ENCODE peak calls at places on chromosomes 3 and 15, in nine cellular contexts. I, F, W, O, M, H, U, Y and X are unnamed samples.

GRCh38 chr3:197561926-197562325 is 6.2 kb upstream of the BDH1 start:
- DNase-seq in I (no peak), F (no peak), W (no peak), O (no peak), M (no peak), H (no peak), U (no peak), Y (no peak), X (no peak)

GRCh38 chr3:23455084-23455483 is 252.0 kb downstream of the UBE2E2 start:
- DNase-seq in I (peak), F (no peak), W (peak), O (no peak), M (peak), H (no peak), U (no peak), Y (no peak), X (peak)

GRCh38 chr3:14785207-14786155 is 33.3 kb upstream of the FGD5 start:
- DNase-seq in I (no peak), F (no peak), W (no peak), O (no peak), M (no peak), H (no peak), U (no peak), Y (peak), X (no peak)

GRCh38 chr3:29333520-29333919 is 52.6 kb downstream of the RBMS3 start:
- DNase-seq in I (peak), F (no peak), W (no peak), O (no peak), M (peak), H (no peak), U (no peak), Y (no peak), X (no peak)

GRCh38 chr3:11136871-11137626 is 17.2 kb upstream of the HRH1 start:
- DNase-seq in I (peak), F (peak), W (peak), O (peak), M (peak), H (no peak), U (peak), Y (peak), X (peak)

GRCh38 chr15:77138167-77138522 is 67.2 kb upstream of the TSPAN3 start:
- DNase-seq in I (peak), F (no peak), W (no peak), O (no peak), M (peak), H (no peak), U (no peak), Y (no peak), X (no peak)

GRCh38 chr3:66812126-66812525 is 186.0 kb upstream of the KBTBD8 start:
- DNase-seq in I (peak), F (no peak), W (peak), O (no peak), M (peak), H (peak), U (no peak), Y (no peak), X (peak)

GRCh38 chr15:25180606-25181289 is 226.0 kb downstream of the SNRPN start:
- DNase-seq in I (no peak), F (no peak), W (no peak), O (peak), M (no peak), H (no peak), U (peak), Y (no peak), X (no peak)

GRCh38 chr15:40240619-40241304 is 1.9 kb downstream of the PAK6 start:
- DNase-seq in I (no peak), F (no peak), W (no peak), O (no peak), M (peak), H (no peak), U (peak), Y (peak), X (no peak)

GRCh38 chr3:13018039-13018431 is 55.2 kb downstream of the IQSEC1 start:
- DNase-seq in I (no peak), F (no peak), W (no peak), O (peak), M (no peak), H (no peak), U (no peak), Y (peak), X (no peak)

GRCh38 chr15:69663982-69664381 is 211.4 kb downstream of the RPLP1 start:
- DNase-seq in I (no peak), F (no peak), W (no peak), O (no peak), M (no peak), H (no peak), U (no peak), Y (no peak), X (no peak)

GRCh38 chr15:86903642-86904421 is 824.2 kb downstream of the AGBL1 start:
- DNase-seq in I (no peak), F (no peak), W (no peak), O (no peak), M (no peak), H (no peak), U (no peak), Y (no peak), X (no peak)

GRCh38 chr3:177201707-177202397 is 4.6 kb upstream of the TBL1XR1 start:
- DNase-seq in I (no peak), F (no peak), W (peak), O (no peak), M (peak), H (peak), U (no peak), Y (no peak), X (peak)

GRCh38 chr3:38662544-38662943 is 13.1 kb upstream of the SCN5A start:
- DNase-seq in I (peak), F (no peak), W (peak), O (no peak), M (peak), H (peak), U (no peak), Y (no peak), X (peak)

GRCh38 chr3:61892881-61893280 is 331.5 kb downstream of the PTPRG start:
- DNase-seq in I (no peak), F (no peak), W (no peak), O (no peak), M (no peak), H (no peak), U (no peak), Y (no peak), X (no peak)

GRCh38 chr3:12230406-12230805 is 58.5 kb upstream of the PPARG start:
- DNase-seq in I (no peak), F (no peak), W (no peak), O (no peak), M (peak), H (no peak), U (no peak), Y (no peak), X (no peak)

GRCh38 chr3:126015075-126015474 is 46.1 kb downstream of the ROPN1B start:
- DNase-seq in I (no peak), F (no peak), W (no peak), O (no peak), M (no peak), H (no peak), U (peak), Y (no peak), X (no peak)

GRCh38 chr3:32290619-32291018 is 52.1 kb downstream of the CMTM8 start:
- DNase-seq in I (no peak), F (no peak), W (no peak), O (no peak), M (no peak), H (no peak), U (no peak), Y (no peak), X (no peak)

GRCh38 chr15:101288905-101289513 is 6.0 kb downstream of the SNRPA1 start:
- DNase-seq in I (peak), F (no peak), W (peak), O (no peak), M (peak), H (peak), U (no peak), Y (no peak), X (peak)

GRCh38 chr3:124841517-124841916 is 45.6 kb downstream of the ITGB5 start:
- DNase-seq in I (no peak), F (no peak), W (no peak), O (no peak), M (no peak), H (no peak), U (no peak), Y (no peak), X (no peak)

GRCh38 chr15:89243046-89243690 is 611 bp upstream of the FANCI start:
- DNase-seq in I (peak), F (peak), W (peak), O (no peak), M (no peak), H (no peak), U (no peak), Y (no peak), X (peak)

GRCh38 chr3:64691051-64691450 is 3.3 kb upstream of the ADAMTS9 start:
- DNase-seq in I (peak), F (no peak), W (peak), O (peak), M (peak), H (no peak), U (no peak), Y (no peak), X (no peak)

GRCh38 chr3:32420138-32420981 is 28.7 kb downstream of the CMTM7 start:
- DNase-seq in I (peak), F (no peak), W (peak), O (no peak), M (peak), H (no peak), U (no peak), Y (no peak), X (no peak)

GRCh38 chr15:83064859-83065258 is 2.2 kb downstream of the BTBD1 start:
- DNase-seq in I (peak), F (no peak), W (no peak), O (no peak), M (peak), H (no peak), U (no peak), Y (no peak), X (peak)

GRCh38 chr15:61075741-61076140 is 153.4 kb downstream of the RORA start:
- DNase-seq in I (no peak), F (no peak), W (no peak), O (no peak), M (no peak), H (no peak), U (no peak), Y (no peak), X (no peak)

GRCh38 chr3:177431525-177432255 is 234.4 kb upstream of the TBL1XR1 start:
- DNase-seq in I (no peak), F (no peak), W (peak), O (no peak), M (no peak), H (no peak), U (no peak), Y (no peak), X (no peak)

GRCh38 chr3:37221407-37221806 is 47.0 kb upstream of the LRRFIP2 start:
- DNase-seq in I (peak), F (no peak), W (peak), O (no peak), M (peak), H (no peak), U (no peak), Y (no peak), X (peak)

GRCh38 chr3:159922861-159923312 is 65.7 kb upstream of the IL12A start:
- DNase-seq in I (no peak), F (no peak), W (no peak), O (no peak), M (no peak), H (no peak), U (no peak), Y (no peak), X (no peak)

GRCh38 chr3:124063168-124063909 is 71.4 kb upstream of the ROPN1 start:
- DNase-seq in I (no peak), F (no peak), W (peak), O (no peak), M (no peak), H (no peak), U (no peak), Y (no peak), X (peak)

GRCh38 chr3:188685789-188686188 is 486.0 kb upstream of the TPRG1 start:
- DNase-seq in I (no peak), F (no peak), W (no peak), O (no peak), M (peak), H (no peak), U (no peak), Y (no peak), X (no peak)

GRCh38 chr15:74389115-74390048 is 21.9 kb upstream of the CYP11A1 start:
- DNase-seq in I (no peak), F (no peak), W (no peak), O (no peak), M (no peak), H (no peak), U (no peak), Y (no peak), X (no peak)

GRCh38 chr3:63818282-63819150 is 583 bp upstream of the C3orf49 start:
- DNase-seq in I (peak), F (peak), W (peak), O (peak), M (peak), H (peak), U (no peak), Y (peak), X (peak)

GRCh38 chr3:156892701-156893100 is 66.5 kb downstream of the LEKR1 start:
- DNase-seq in I (peak), F (no peak), W (peak), O (no peak), M (peak), H (no peak), U (no peak), Y (no peak), X (peak)

GRCh38 chr3:72397586-72397985 is 450.7 kb downstream of the SHQ1 start:
- DNase-seq in I (no peak), F (no peak), W (no peak), O (no peak), M (no peak), H (no peak), U (no peak), Y (no peak), X (no peak)

DNA sequence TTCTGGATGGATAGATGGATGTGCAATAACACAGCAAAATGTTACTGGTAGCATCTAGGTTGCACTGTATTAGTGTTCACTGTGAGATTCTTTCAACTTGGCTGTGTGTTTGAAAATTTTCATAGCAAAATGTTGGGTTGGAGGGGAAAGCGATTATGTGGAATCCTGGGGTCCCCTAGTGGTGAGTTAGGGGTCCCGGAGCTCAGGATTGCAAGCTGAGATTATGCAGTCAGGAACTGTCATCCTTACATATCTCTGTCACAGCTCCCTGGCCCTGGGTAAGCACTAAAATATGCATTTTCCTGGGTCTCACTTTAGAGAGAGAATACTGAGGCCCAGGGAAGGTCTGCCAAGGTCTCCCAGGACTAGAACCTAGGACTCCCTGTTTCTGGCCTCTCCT is 77.2 kb downstream of the CEMIP start:
- DNase-seq in I (no peak), F (no peak), W (no peak), O (no peak), M (peak), H (no peak), U (no peak), Y (no peak), X (no peak)
- TF ChIP-seq CTCF in I (no peak), F (no peak), W (peak), O (no peak), M (no peak), H (peak), U (no peak), Y (no peak), X (peak)

GRCh38 chr3:107846282-107846852 is 244.5 kb downstream of the CD47 start:
- DNase-seq in I (peak), F (peak), W (peak), O (peak), M (peak), H (no peak), U (no peak), Y (peak), X (peak)
- H3K4me3 ChIP-seq in I (no peak), F (no peak), W (no peak), O (no peak), M (no peak), H (no peak), U (no peak), Y (no peak), X (no peak)

DNA sequence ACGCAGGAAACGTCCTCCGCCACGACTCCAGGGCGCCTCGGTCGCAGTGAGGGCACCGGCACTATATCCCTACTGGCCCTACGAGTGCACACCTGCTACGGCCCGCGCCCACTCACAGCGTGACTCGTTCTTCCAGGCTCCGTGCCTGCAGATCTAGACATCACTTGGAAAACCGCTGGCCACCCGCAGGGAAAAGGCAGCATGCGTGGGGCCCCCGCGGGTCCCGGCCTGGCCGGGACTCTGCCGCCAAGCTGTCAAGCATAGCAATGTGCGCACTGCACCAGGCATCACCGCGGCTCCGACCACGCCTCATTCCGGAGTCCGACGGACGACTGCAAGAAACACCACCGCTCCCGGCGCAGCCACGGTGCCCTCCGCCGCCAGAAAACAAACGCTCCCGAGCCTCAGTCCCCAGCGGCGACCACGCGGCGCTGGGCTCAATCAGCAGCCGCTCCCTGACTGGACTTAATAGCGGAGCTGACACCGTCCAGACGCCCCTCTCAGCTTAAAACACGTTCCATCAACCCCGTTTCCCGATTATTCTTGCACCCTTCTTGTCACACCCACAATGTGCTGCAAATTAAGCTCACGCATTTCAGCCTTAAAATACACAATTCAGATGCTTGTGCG is 984 bp downstream of the CYFIP1 start:
- DNase-seq in I (peak), F (no peak), W (peak), O (peak), M (peak), H (peak), U (no peak), Y (peak), X (peak)
- TF ChIP-seq CTCF in I (no peak), F (no peak), W (no peak), O (no peak), M (no peak), H (no peak), U (no peak), Y (no peak), X (peak)

DNA sequence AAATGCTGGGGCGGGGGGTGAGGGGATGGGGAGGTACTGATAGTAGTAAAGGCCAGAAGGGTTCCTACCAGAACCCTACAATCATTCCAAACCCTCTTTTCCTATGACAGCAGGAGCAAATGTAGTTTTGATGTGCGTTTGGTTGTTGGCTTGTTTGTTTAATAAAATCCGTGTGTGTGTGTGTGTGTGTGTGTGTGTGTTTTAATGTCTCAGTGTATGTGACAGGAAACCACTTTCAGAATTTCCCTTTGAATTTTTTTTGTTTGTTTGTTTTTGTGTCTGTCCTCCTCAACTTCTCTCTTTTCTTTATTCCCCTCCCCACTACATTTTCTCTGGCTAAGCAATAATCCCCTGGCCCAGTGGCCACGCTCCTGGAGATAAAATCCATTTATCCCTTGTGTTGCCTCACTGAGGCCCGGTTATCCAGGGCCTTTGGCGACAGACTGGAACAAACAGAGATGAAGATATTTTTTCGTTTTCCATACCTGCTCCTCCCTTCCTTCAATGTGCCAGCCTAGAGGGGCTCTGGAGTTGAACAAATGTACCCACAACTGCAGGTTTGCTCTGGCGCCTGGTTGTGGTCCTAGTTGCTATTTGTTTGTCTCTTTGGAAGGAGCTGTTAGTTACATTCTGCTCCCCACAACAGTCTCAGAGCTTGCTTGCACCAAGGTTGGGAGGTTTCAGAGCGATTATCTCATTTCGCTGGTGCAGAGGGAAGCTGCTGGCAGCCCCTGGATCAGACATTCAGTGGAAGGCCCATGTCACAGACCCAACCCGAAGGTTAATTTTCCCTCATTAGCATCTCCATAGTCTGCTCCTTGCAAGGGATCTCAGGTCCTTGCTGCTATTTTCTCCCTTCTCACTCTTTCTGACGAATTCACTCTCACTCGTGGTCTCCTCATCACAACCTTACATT is 17.9 kb downstream of the NR2F2 start:
- DNase-seq in I (peak), F (no peak), W (no peak), O (no peak), M (peak), H (no peak), U (no peak), Y (no peak), X (peak)
- H3K4me3 ChIP-seq in I (no peak), F (no peak), W (no peak), O (peak), M (peak), H (no peak), U (peak), Y (no peak), X (no peak)

GRCh38 chr3:173289072-173289471 is 108.5 kb upstream of the NLGN1 start:
- DNase-seq in I (no peak), F (no peak), W (no peak), O (no peak), M (no peak), H (no peak), U (no peak), Y (no peak), X (no peak)

GRCh38 chr3:173284301-173284700 is 113.2 kb upstream of the NLGN1 start:
- DNase-seq in I (no peak), F (no peak), W (no peak), O (no peak), M (no peak), H (no peak), U (no peak), Y (no peak), X (no peak)

DNA sequence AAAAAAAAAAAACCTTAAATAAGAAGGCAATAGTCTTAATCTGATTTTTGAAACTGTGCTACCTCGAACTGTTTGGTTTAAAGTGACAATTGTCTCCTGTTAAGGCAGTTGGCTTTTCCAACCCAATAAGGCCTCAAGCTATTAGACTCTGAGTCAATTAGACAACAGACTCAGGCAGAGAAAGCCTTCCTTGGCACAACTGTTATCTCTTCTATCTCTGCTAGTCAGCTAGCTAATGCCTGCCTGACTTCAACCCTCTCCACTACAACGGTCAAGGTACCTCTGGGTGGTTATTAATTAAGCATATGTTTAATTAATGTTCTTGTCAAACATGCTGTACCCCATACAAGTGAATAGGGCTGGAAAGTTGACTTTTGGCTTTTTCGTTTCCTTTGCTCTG is 110.2 kb upstream of the NLGN1 start:
- DNase-seq in I (no peak), F (no peak), W (no peak), O (no peak), M (peak), H (no peak), U (no peak), Y (no peak), X (no peak)
- TF ChIP-seq CTCF in I (no peak), F (no peak), W (no peak), O (no peak), M (no peak), H (no peak), U (no peak), Y (no peak), X (no peak)

GRCh38 chr15:90885432-90886290 is 1.4 kb downstream of the FES start:
- DNase-seq in I (peak), F (peak), W (peak), O (peak), M (peak), H (peak), U (no peak), Y (peak), X (peak)
- H3K4me3 ChIP-seq in I (peak), F (no peak), W (no peak), O (peak), M (no peak), H (no peak), U (peak), Y (peak), X (no peak)